ENCODE peak calls at places on chromosomes 12 and 14, in ten cellular contexts. One of them, this sample, is unnamed.
A peak's percentile ranks its signal among the peaks of the same experiment; 100 is the strongest.

GRCh38 chr14:101595349-101595748 is 34.1 kb downstream of the DIO3 start:
- DNase-seq in astrocyte of the spinal cord: no peak
- DNase-seq in NCI-H748 treated with DMSO at 0.1 percent for 48 hours: no peak
- DNase-seq in mesothelial cell of epicardium: no peak
- DNase-seq in KBM-7: no peak
- DNase-seq in psoas muscle: no peak
- DNase-seq in aorta: no peak
- DNase-seq in heart right ventricle: no peak
- DNase-seq in stimulated activated naive CD8-positive, alpha-beta T cell treated with anti-CD3 and anti-CD28 coated beads, Interleukin-15, amount 100 ng/mL, for 72 hours: no peak
- DNase-seq in choroid plexus epithelial cell: no peak
- DNase-seq in this sample: no peak

GRCh38 chr12:96136129-96136528 is 58.0 kb upstream of the ELK3 start:
- DNase-seq in astrocyte of the spinal cord: peak; percentile 87
- DNase-seq in NCI-H748 treated with DMSO at 0.1 percent for 48 hours: no peak
- DNase-seq in mesothelial cell of epicardium: no peak
- DNase-seq in KBM-7: no peak
- DNase-seq in psoas muscle: no peak
- DNase-seq in aorta: peak; percentile 63
- DNase-seq in heart right ventricle: peak; percentile 6
- DNase-seq in stimulated activated naive CD8-positive, alpha-beta T cell treated with anti-CD3 and anti-CD28 coated beads, Interleukin-15, amount 100 ng/mL, for 72 hours: no peak
- DNase-seq in choroid plexus epithelial cell: peak; percentile 77
- DNase-seq in this sample: no peak

GRCh38 chr14:24775919-24776318 is 141.9 kb upstream of the GZMB start:
- DNase-seq in astrocyte of the spinal cord: no peak
- DNase-seq in NCI-H748 treated with DMSO at 0.1 percent for 48 hours: no peak
- DNase-seq in mesothelial cell of epicardium: no peak
- DNase-seq in KBM-7: no peak
- DNase-seq in psoas muscle: no peak
- DNase-seq in aorta: no peak
- DNase-seq in heart right ventricle: no peak
- DNase-seq in stimulated activated naive CD8-positive, alpha-beta T cell treated with anti-CD3 and anti-CD28 coated beads, Interleukin-15, amount 100 ng/mL, for 72 hours: no peak
- DNase-seq in choroid plexus epithelial cell: no peak
- DNase-seq in this sample: no peak

GRCh38 chr12:47349770-47350408 is 270.1 kb upstream of the AMIGO2 start:
- DNase-seq in astrocyte of the spinal cord: no peak
- DNase-seq in NCI-H748 treated with DMSO at 0.1 percent for 48 hours: no peak
- DNase-seq in mesothelial cell of epicardium: no peak
- DNase-seq in KBM-7: peak; percentile 59
- DNase-seq in psoas muscle: no peak
- DNase-seq in aorta: no peak
- DNase-seq in heart right ventricle: no peak
- DNase-seq in stimulated activated naive CD8-positive, alpha-beta T cell treated with anti-CD3 and anti-CD28 coated beads, Interleukin-15, amount 100 ng/mL, for 72 hours: peak; percentile 49
- DNase-seq in choroid plexus epithelial cell: peak; percentile 10
- DNase-seq in this sample: no peak

GRCh38 chr14:80087411-80087810 is 123.9 kb downstream of the DIO2 start:
- DNase-seq in astrocyte of the spinal cord: no peak
- DNase-seq in NCI-H748 treated with DMSO at 0.1 percent for 48 hours: no peak
- DNase-seq in mesothelial cell of epicardium: no peak
- DNase-seq in KBM-7: no peak
- DNase-seq in psoas muscle: no peak
- DNase-seq in aorta: no peak
- DNase-seq in heart right ventricle: no peak
- DNase-seq in stimulated activated naive CD8-positive, alpha-beta T cell treated with anti-CD3 and anti-CD28 coated beads, Interleukin-15, amount 100 ng/mL, for 72 hours: no peak
- DNase-seq in choroid plexus epithelial cell: no peak
- DNase-seq in this sample: no peak

GRCh38 chr12:10147714-10148403 is 17.9 kb upstream of the CLEC7A start:
- DNase-seq in astrocyte of the spinal cord: no peak
- DNase-seq in NCI-H748 treated with DMSO at 0.1 percent for 48 hours: no peak
- DNase-seq in mesothelial cell of epicardium: no peak
- DNase-seq in KBM-7: no peak
- DNase-seq in psoas muscle: no peak
- DNase-seq in aorta: no peak
- DNase-seq in heart right ventricle: no peak
- DNase-seq in stimulated activated naive CD8-positive, alpha-beta T cell treated with anti-CD3 and anti-CD28 coated beads, Interleukin-15, amount 100 ng/mL, for 72 hours: no peak
- DNase-seq in choroid plexus epithelial cell: no peak
- DNase-seq in this sample: no peak

GRCh38 chr14:56678838-56679237 is 99.2 kb downstream of the TMEM260 start:
- DNase-seq in astrocyte of the spinal cord: no peak
- DNase-seq in NCI-H748 treated with DMSO at 0.1 percent for 48 hours: no peak
- DNase-seq in mesothelial cell of epicardium: no peak
- DNase-seq in KBM-7: no peak
- DNase-seq in psoas muscle: no peak
- DNase-seq in aorta: no peak
- DNase-seq in heart right ventricle: no peak
- DNase-seq in stimulated activated naive CD8-positive, alpha-beta T cell treated with anti-CD3 and anti-CD28 coated beads, Interleukin-15, amount 100 ng/mL, for 72 hours: no peak
- DNase-seq in choroid plexus epithelial cell: no peak
- DNase-seq in this sample: no peak

GRCh38 chr14:91264151-91265150 is 19.9 kb upstream of the GPR68 start:
- DNase-seq in astrocyte of the spinal cord: no peak
- DNase-seq in NCI-H748 treated with DMSO at 0.1 percent for 48 hours: no peak
- DNase-seq in mesothelial cell of epicardium: no peak
- DNase-seq in KBM-7: no peak
- DNase-seq in psoas muscle: peak; percentile 43
- DNase-seq in aorta: no peak
- DNase-seq in heart right ventricle: no peak
- DNase-seq in stimulated activated naive CD8-positive, alpha-beta T cell treated with anti-CD3 and anti-CD28 coated beads, Interleukin-15, amount 100 ng/mL, for 72 hours: no peak
- DNase-seq in choroid plexus epithelial cell: no peak
- DNase-seq in this sample: no peak

GRCh38 chr12:65720136-65720535 is 104.1 kb upstream of the HMGA2 start:
- DNase-seq in astrocyte of the spinal cord: peak; percentile 40
- DNase-seq in NCI-H748 treated with DMSO at 0.1 percent for 48 hours: no peak
- DNase-seq in mesothelial cell of epicardium: no peak
- DNase-seq in KBM-7: no peak
- DNase-seq in psoas muscle: no peak
- DNase-seq in aorta: no peak
- DNase-seq in heart right ventricle: no peak
- DNase-seq in stimulated activated naive CD8-positive, alpha-beta T cell treated with anti-CD3 and anti-CD28 coated beads, Interleukin-15, amount 100 ng/mL, for 72 hours: no peak
- DNase-seq in choroid plexus epithelial cell: peak; percentile 61
- DNase-seq in this sample: no peak

GRCh38 chr14:36019126-36019525 is 157.4 kb downstream of the PTCSC3 start:
- DNase-seq in astrocyte of the spinal cord: no peak
- DNase-seq in NCI-H748 treated with DMSO at 0.1 percent for 48 hours: peak; percentile 62
- DNase-seq in mesothelial cell of epicardium: no peak
- DNase-seq in KBM-7: no peak
- DNase-seq in psoas muscle: no peak
- DNase-seq in aorta: no peak
- DNase-seq in heart right ventricle: no peak
- DNase-seq in stimulated activated naive CD8-positive, alpha-beta T cell treated with anti-CD3 and anti-CD28 coated beads, Interleukin-15, amount 100 ng/mL, for 72 hours: no peak
- DNase-seq in choroid plexus epithelial cell: no peak
- DNase-seq in this sample: no peak

GRCh38 chr14:104277416-104278213 is 139.2 kb downstream of the KIF26A start:
- DNase-seq in astrocyte of the spinal cord: no peak
- DNase-seq in NCI-H748 treated with DMSO at 0.1 percent for 48 hours: no peak
- DNase-seq in mesothelial cell of epicardium: peak; percentile 18
- DNase-seq in KBM-7: no peak
- DNase-seq in psoas muscle: peak; percentile 3
- DNase-seq in aorta: no peak
- DNase-seq in heart right ventricle: no peak
- DNase-seq in stimulated activated naive CD8-positive, alpha-beta T cell treated with anti-CD3 and anti-CD28 coated beads, Interleukin-15, amount 100 ng/mL, for 72 hours: peak; percentile 7
- DNase-seq in choroid plexus epithelial cell: no peak
- DNase-seq in this sample: no peak

GRCh38 chr14:88164906-88165534 is 158.0 kb downstream of the KCNK10 start:
- DNase-seq in astrocyte of the spinal cord: no peak
- DNase-seq in NCI-H748 treated with DMSO at 0.1 percent for 48 hours: no peak
- DNase-seq in mesothelial cell of epicardium: no peak
- DNase-seq in KBM-7: no peak
- DNase-seq in psoas muscle: no peak
- DNase-seq in aorta: no peak
- DNase-seq in heart right ventricle: no peak
- DNase-seq in stimulated activated naive CD8-positive, alpha-beta T cell treated with anti-CD3 and anti-CD28 coated beads, Interleukin-15, amount 100 ng/mL, for 72 hours: no peak
- DNase-seq in choroid plexus epithelial cell: no peak
- DNase-seq in this sample: no peak

GRCh38 chr14:32009221-32009620 is 67.9 kb upstream of the ARHGAP5 start:
- DNase-seq in astrocyte of the spinal cord: no peak
- DNase-seq in NCI-H748 treated with DMSO at 0.1 percent for 48 hours: no peak
- DNase-seq in mesothelial cell of epicardium: no peak
- DNase-seq in KBM-7: no peak
- DNase-seq in psoas muscle: no peak
- DNase-seq in aorta: no peak
- DNase-seq in heart right ventricle: no peak
- DNase-seq in stimulated activated naive CD8-positive, alpha-beta T cell treated with anti-CD3 and anti-CD28 coated beads, Interleukin-15, amount 100 ng/mL, for 72 hours: no peak
- DNase-seq in choroid plexus epithelial cell: no peak
- DNase-seq in this sample: no peak

GRCh38 chr12:108939594-108939993 is 59.7 kb downstream of the DAO start:
- DNase-seq in astrocyte of the spinal cord: peak; percentile 6
- DNase-seq in NCI-H748 treated with DMSO at 0.1 percent for 48 hours: peak; percentile 1
- DNase-seq in mesothelial cell of epicardium: no peak
- DNase-seq in KBM-7: peak; percentile 20
- DNase-seq in psoas muscle: no peak
- DNase-seq in aorta: no peak
- DNase-seq in heart right ventricle: peak; percentile 12
- DNase-seq in stimulated activated naive CD8-positive, alpha-beta T cell treated with anti-CD3 and anti-CD28 coated beads, Interleukin-15, amount 100 ng/mL, for 72 hours: no peak
- DNase-seq in choroid plexus epithelial cell: peak; percentile 63
- DNase-seq in this sample: no peak

GRCh38 chr12:57489157-57489641 is 1.3 kb downstream of the MARS1 start:
- DNase-seq in astrocyte of the spinal cord: no peak
- DNase-seq in NCI-H748 treated with DMSO at 0.1 percent for 48 hours: no peak
- DNase-seq in mesothelial cell of epicardium: no peak
- DNase-seq in KBM-7: no peak
- DNase-seq in psoas muscle: no peak
- DNase-seq in aorta: no peak
- DNase-seq in heart right ventricle: no peak
- DNase-seq in stimulated activated naive CD8-positive, alpha-beta T cell treated with anti-CD3 and anti-CD28 coated beads, Interleukin-15, amount 100 ng/mL, for 72 hours: no peak
- DNase-seq in choroid plexus epithelial cell: peak; percentile 23
- DNase-seq in this sample: no peak

GRCh38 chr12:23950011-23950774 is 723 bp upstream of the SOX5 start:
- DNase-seq in astrocyte of the spinal cord: peak; percentile 46
- DNase-seq in NCI-H748 treated with DMSO at 0.1 percent for 48 hours: peak; percentile 18
- DNase-seq in mesothelial cell of epicardium: no peak
- DNase-seq in KBM-7: no peak
- DNase-seq in psoas muscle: no peak
- DNase-seq in aorta: no peak
- DNase-seq in heart right ventricle: no peak
- DNase-seq in stimulated activated naive CD8-positive, alpha-beta T cell treated with anti-CD3 and anti-CD28 coated beads, Interleukin-15, amount 100 ng/mL, for 72 hours: no peak
- DNase-seq in choroid plexus epithelial cell: peak; percentile 26
- DNase-seq in this sample: no peak

GRCh38 chr14:36791402-36791801 is 129.7 kb downstream of the PAX9 start:
- DNase-seq in astrocyte of the spinal cord: no peak
- DNase-seq in NCI-H748 treated with DMSO at 0.1 percent for 48 hours: no peak
- DNase-seq in mesothelial cell of epicardium: no peak
- DNase-seq in KBM-7: no peak
- DNase-seq in psoas muscle: no peak
- DNase-seq in aorta: no peak
- DNase-seq in heart right ventricle: no peak
- DNase-seq in stimulated activated naive CD8-positive, alpha-beta T cell treated with anti-CD3 and anti-CD28 coated beads, Interleukin-15, amount 100 ng/mL, for 72 hours: no peak
- DNase-seq in choroid plexus epithelial cell: no peak
- DNase-seq in this sample: no peak

GRCh38 chr12:94134226-94134795 is 14.1 kb upstream of the PLXNC1 start:
- DNase-seq in astrocyte of the spinal cord: peak; percentile 60
- DNase-seq in NCI-H748 treated with DMSO at 0.1 percent for 48 hours: peak; percentile 51
- DNase-seq in mesothelial cell of epicardium: no peak
- DNase-seq in KBM-7: peak; percentile 68
- DNase-seq in psoas muscle: no peak
- DNase-seq in aorta: no peak
- DNase-seq in heart right ventricle: peak; percentile 21
- DNase-seq in stimulated activated naive CD8-positive, alpha-beta T cell treated with anti-CD3 and anti-CD28 coated beads, Interleukin-15, amount 100 ng/mL, for 72 hours: peak; percentile 31
- DNase-seq in choroid plexus epithelial cell: peak; percentile 84
- DNase-seq in this sample: no peak

GRCh38 chr12:132322206-132323132 is 6.9 kb downstream of the GALNT9 start:
- DNase-seq in astrocyte of the spinal cord: peak; percentile 4
- DNase-seq in NCI-H748 treated with DMSO at 0.1 percent for 48 hours: no peak
- DNase-seq in mesothelial cell of epicardium: no peak
- DNase-seq in KBM-7: no peak
- DNase-seq in psoas muscle: peak; percentile 36
- DNase-seq in aorta: no peak
- DNase-seq in heart right ventricle: no peak
- DNase-seq in stimulated activated naive CD8-positive, alpha-beta T cell treated with anti-CD3 and anti-CD28 coated beads, Interleukin-15, amount 100 ng/mL, for 72 hours: no peak
- DNase-seq in choroid plexus epithelial cell: peak; percentile 42
- DNase-seq in this sample: no peak

GRCh38 chr12:120439646-120440247 is 1.8 kb downstream of the COX6A1 start:
- DNase-seq in astrocyte of the spinal cord: peak; percentile 54
- DNase-seq in NCI-H748 treated with DMSO at 0.1 percent for 48 hours: peak; percentile 37
- DNase-seq in mesothelial cell of epicardium: peak; percentile 44
- DNase-seq in KBM-7: peak; percentile 81
- DNase-seq in psoas muscle: peak; percentile 57
- DNase-seq in aorta: no peak
- DNase-seq in heart right ventricle: peak; percentile 55
- DNase-seq in stimulated activated naive CD8-positive, alpha-beta T cell treated with anti-CD3 and anti-CD28 coated beads, Interleukin-15, amount 100 ng/mL, for 72 hours: peak; percentile 69
- DNase-seq in choroid plexus epithelial cell: peak; percentile 69
- DNase-seq in this sample: peak; percentile 34

GRCh38 chr12:31835276-31835882 is 106.6 kb upstream of the AMN1 start:
- DNase-seq in astrocyte of the spinal cord: no peak
- DNase-seq in NCI-H748 treated with DMSO at 0.1 percent for 48 hours: no peak
- DNase-seq in mesothelial cell of epicardium: no peak
- DNase-seq in KBM-7: peak; percentile 74
- DNase-seq in psoas muscle: no peak
- DNase-seq in aorta: no peak
- DNase-seq in heart right ventricle: no peak
- DNase-seq in stimulated activated naive CD8-positive, alpha-beta T cell treated with anti-CD3 and anti-CD28 coated beads, Interleukin-15, amount 100 ng/mL, for 72 hours: no peak
- DNase-seq in choroid plexus epithelial cell: no peak
- DNase-seq in this sample: peak; percentile 45

GRCh38 chr14:60266021-60266937 is 17.3 kb downstream of the PPM1A start:
- DNase-seq in astrocyte of the spinal cord: no peak
- DNase-seq in NCI-H748 treated with DMSO at 0.1 percent for 48 hours: peak; percentile 28
- DNase-seq in mesothelial cell of epicardium: no peak
- DNase-seq in KBM-7: peak; percentile 31
- DNase-seq in psoas muscle: no peak
- DNase-seq in aorta: no peak
- DNase-seq in heart right ventricle: no peak
- DNase-seq in stimulated activated naive CD8-positive, alpha-beta T cell treated with anti-CD3 and anti-CD28 coated beads, Interleukin-15, amount 100 ng/mL, for 72 hours: no peak
- DNase-seq in choroid plexus epithelial cell: peak; percentile 56
- DNase-seq in this sample: no peak

GRCh38 chr14:58414845-58415244 is 12.5 kb downstream of the TIMM9 start:
- DNase-seq in astrocyte of the spinal cord: no peak
- DNase-seq in NCI-H748 treated with DMSO at 0.1 percent for 48 hours: no peak
- DNase-seq in mesothelial cell of epicardium: no peak
- DNase-seq in KBM-7: no peak
- DNase-seq in psoas muscle: no peak
- DNase-seq in aorta: no peak
- DNase-seq in heart right ventricle: peak; percentile 21
- DNase-seq in stimulated activated naive CD8-positive, alpha-beta T cell treated with anti-CD3 and anti-CD28 coated beads, Interleukin-15, amount 100 ng/mL, for 72 hours: no peak
- DNase-seq in choroid plexus epithelial cell: no peak
- DNase-seq in this sample: no peak

GRCh38 chr12:70190252-70191010 is 52.8 kb upstream of the CNOT2 start:
- DNase-seq in astrocyte of the spinal cord: peak; percentile 17
- DNase-seq in NCI-H748 treated with DMSO at 0.1 percent for 48 hours: no peak
- DNase-seq in mesothelial cell of epicardium: no peak
- DNase-seq in KBM-7: no peak
- DNase-seq in psoas muscle: no peak
- DNase-seq in aorta: no peak
- DNase-seq in heart right ventricle: no peak
- DNase-seq in stimulated activated naive CD8-positive, alpha-beta T cell treated with anti-CD3 and anti-CD28 coated beads, Interleukin-15, amount 100 ng/mL, for 72 hours: no peak
- DNase-seq in choroid plexus epithelial cell: peak; percentile 42
- DNase-seq in this sample: no peak

GRCh38 chr12:86134571-86134970 is 121.6 kb downstream of the MGAT4C start:
- DNase-seq in astrocyte of the spinal cord: peak; percentile 16
- DNase-seq in NCI-H748 treated with DMSO at 0.1 percent for 48 hours: no peak
- DNase-seq in mesothelial cell of epicardium: no peak
- DNase-seq in KBM-7: no peak
- DNase-seq in psoas muscle: no peak
- DNase-seq in aorta: no peak
- DNase-seq in heart right ventricle: no peak
- DNase-seq in stimulated activated naive CD8-positive, alpha-beta T cell treated with anti-CD3 and anti-CD28 coated beads, Interleukin-15, amount 100 ng/mL, for 72 hours: no peak
- DNase-seq in choroid plexus epithelial cell: peak; percentile 38
- DNase-seq in this sample: no peak

GRCh38 chr14:75334191-75335051 is 55.8 kb downstream of the FOS start:
- DNase-seq in astrocyte of the spinal cord: no peak
- DNase-seq in NCI-H748 treated with DMSO at 0.1 percent for 48 hours: no peak
- DNase-seq in mesothelial cell of epicardium: no peak
- DNase-seq in KBM-7: peak; percentile 93
- DNase-seq in psoas muscle: peak; percentile 65
- DNase-seq in aorta: peak; percentile 81
- DNase-seq in heart right ventricle: peak; percentile 33
- DNase-seq in stimulated activated naive CD8-positive, alpha-beta T cell treated with anti-CD3 and anti-CD28 coated beads, Interleukin-15, amount 100 ng/mL, for 72 hours: peak; percentile 49
- DNase-seq in choroid plexus epithelial cell: peak; percentile 22
- DNase-seq in this sample: peak; percentile 26

GRCh38 chr12:16766736-16767135 is 160.8 kb upstream of the LMO3 start:
- DNase-seq in astrocyte of the spinal cord: peak; percentile 7
- DNase-seq in NCI-H748 treated with DMSO at 0.1 percent for 48 hours: no peak
- DNase-seq in mesothelial cell of epicardium: no peak
- DNase-seq in KBM-7: no peak
- DNase-seq in psoas muscle: no peak
- DNase-seq in aorta: no peak
- DNase-seq in heart right ventricle: no peak
- DNase-seq in stimulated activated naive CD8-positive, alpha-beta T cell treated with anti-CD3 and anti-CD28 coated beads, Interleukin-15, amount 100 ng/mL, for 72 hours: no peak
- DNase-seq in choroid plexus epithelial cell: peak; percentile 4
- DNase-seq in this sample: no peak

GRCh38 chr12:121295746-121296617 is 527 bp downstream of the CAMKK2 start:
- DNase-seq in astrocyte of the spinal cord: peak; percentile 3
- DNase-seq in NCI-H748 treated with DMSO at 0.1 percent for 48 hours: no peak
- DNase-seq in mesothelial cell of epicardium: no peak
- DNase-seq in KBM-7: peak; percentile 43
- DNase-seq in psoas muscle: peak; percentile 69
- DNase-seq in aorta: peak; percentile 59
- DNase-seq in heart right ventricle: peak; percentile 34
- DNase-seq in stimulated activated naive CD8-positive, alpha-beta T cell treated with anti-CD3 and anti-CD28 coated beads, Interleukin-15, amount 100 ng/mL, for 72 hours: no peak
- DNase-seq in choroid plexus epithelial cell: peak; percentile 13
- DNase-seq in this sample: no peak